ENCODE peak calls at places on chromosomes 11 and 22, in six cellular contexts. One of them, this sample, is unnamed.

GRCh38 chr11:75406338-75406777 is 7.0 kb downstream of the RPS3 start:
- DNase-seq in GM12865: no peak
- DNase-seq in AG09319: no peak
- DNase-seq in AG04450: no peak
- DNase-seq in H9: no peak
- DNase-seq in fibroblast of mammary gland: peak
- DNase-seq in this sample: no peak

GRCh38 chr11:121800704-121801516 is 315.1 kb downstream of the BLID start:
- DNase-seq in GM12865: no peak
- DNase-seq in AG09319: no peak
- DNase-seq in AG04450: no peak
- DNase-seq in H9: peak
- DNase-seq in fibroblast of mammary gland: no peak
- DNase-seq in this sample: no peak

GRCh38 chr11:65558785-65559509 is 788 bp upstream of the LTBP3 start:
- DNase-seq in GM12865: no peak
- DNase-seq in AG09319: no peak
- DNase-seq in AG04450: no peak
- DNase-seq in H9: no peak
- DNase-seq in fibroblast of mammary gland: no peak
- DNase-seq in this sample: peak

GRCh38 chr11:123460006-123460700 is 30.1 kb downstream of the GRAMD1B start:
- DNase-seq in GM12865: no peak
- DNase-seq in AG09319: no peak
- DNase-seq in AG04450: no peak
- DNase-seq in H9: no peak
- DNase-seq in fibroblast of mammary gland: no peak
- DNase-seq in this sample: no peak

GRCh38 chr11:57792060-57792541 is 30.5 kb downstream of the CTNND1 start:
- DNase-seq in GM12865: peak
- DNase-seq in AG09319: no peak
- DNase-seq in AG04450: no peak
- DNase-seq in H9: no peak
- DNase-seq in fibroblast of mammary gland: peak
- DNase-seq in this sample: peak

GRCh38 chr22:42296883-42297282 is 26.4 kb upstream of the TCF20 start:
- DNase-seq in GM12865: no peak
- DNase-seq in AG09319: no peak
- DNase-seq in AG04450: no peak
- DNase-seq in H9: no peak
- DNase-seq in fibroblast of mammary gland: no peak
- DNase-seq in this sample: no peak

GRCh38 chr11:34600339-34601084 is 20.4 kb upstream of the EHF start:
- DNase-seq in GM12865: no peak
- DNase-seq in AG09319: no peak
- DNase-seq in AG04450: no peak
- DNase-seq in H9: no peak
- DNase-seq in fibroblast of mammary gland: no peak
- DNase-seq in this sample: peak

GRCh38 chr11:60919320-60919719 is 4.9 kb upstream of the TMEM132A start:
- DNase-seq in GM12865: no peak
- DNase-seq in AG09319: no peak
- DNase-seq in AG04450: no peak
- DNase-seq in H9: no peak
- DNase-seq in fibroblast of mammary gland: no peak
- DNase-seq in this sample: no peak

GRCh38 chr11:61378713-61379313 is 13.6 kb upstream of the TMEM216 start:
- DNase-seq in GM12865: no peak
- DNase-seq in AG09319: peak
- DNase-seq in AG04450: peak
- DNase-seq in H9: no peak
- DNase-seq in fibroblast of mammary gland: peak
- DNase-seq in this sample: no peak

GRCh38 chr11:43138621-43139140 is 173.1 kb upstream of the API5 start:
- DNase-seq in GM12865: no peak
- DNase-seq in AG09319: no peak
- DNase-seq in AG04450: no peak
- DNase-seq in H9: no peak
- DNase-seq in fibroblast of mammary gland: no peak
- DNase-seq in this sample: no peak

GRCh38 chr11:97965849-97966646 is 1054.7 kb upstream of the CNTN5 start:
- DNase-seq in GM12865: no peak
- DNase-seq in AG09319: peak
- DNase-seq in AG04450: peak
- DNase-seq in H9: no peak
- DNase-seq in fibroblast of mammary gland: peak
- DNase-seq in this sample: no peak

GRCh38 chr11:119087747-119088241 is 3.1 kb downstream of the HMBS start:
- DNase-seq in GM12865: no peak
- DNase-seq in AG09319: no peak
- DNase-seq in AG04450: no peak
- DNase-seq in H9: no peak
- DNase-seq in fibroblast of mammary gland: no peak
- DNase-seq in this sample: no peak

GRCh38 chr11:69599502-69599901 is 41.5 kb upstream of the CCND1 start:
- DNase-seq in GM12865: no peak
- DNase-seq in AG09319: peak
- DNase-seq in AG04450: no peak
- DNase-seq in H9: no peak
- DNase-seq in fibroblast of mammary gland: peak
- DNase-seq in this sample: no peak

GRCh38 chr11:133029096-133029495 is 503.2 kb downstream of the OPCML start:
- DNase-seq in GM12865: no peak
- DNase-seq in AG09319: no peak
- DNase-seq in AG04450: no peak
- DNase-seq in H9: no peak
- DNase-seq in fibroblast of mammary gland: no peak
- DNase-seq in this sample: no peak

GRCh38 chr11:47105541-47105940 is 71.1 kb downstream of the ARFGAP2 start:
- DNase-seq in GM12865: no peak
- DNase-seq in AG09319: no peak
- DNase-seq in AG04450: no peak
- DNase-seq in H9: no peak
- DNase-seq in fibroblast of mammary gland: no peak
- DNase-seq in this sample: no peak

GRCh38 chr11:11262171-11262920 is 90.7 kb downstream of the CSNK2A3 start:
- DNase-seq in GM12865: no peak
- DNase-seq in AG09319: no peak
- DNase-seq in AG04450: no peak
- DNase-seq in H9: no peak
- DNase-seq in fibroblast of mammary gland: no peak
- DNase-seq in this sample: no peak

GRCh38 chr11:77200351-77200750 is 72.3 kb downstream of the MYO7A start:
- DNase-seq in GM12865: no peak
- DNase-seq in AG09319: no peak
- DNase-seq in AG04450: no peak
- DNase-seq in H9: no peak
- DNase-seq in fibroblast of mammary gland: no peak
- DNase-seq in this sample: peak

GRCh38 chr11:69486056-69486772 is 4.8 kb downstream of the LINC01488 start:
- DNase-seq in GM12865: no peak
- DNase-seq in AG09319: no peak
- DNase-seq in AG04450: no peak
- DNase-seq in H9: no peak
- DNase-seq in fibroblast of mammary gland: no peak
- DNase-seq in this sample: no peak

GRCh38 chr22:27512283-27512761 is 289.2 kb downstream of the MN1 start:
- DNase-seq in GM12865: no peak
- DNase-seq in AG09319: peak
- DNase-seq in AG04450: peak
- DNase-seq in H9: no peak
- DNase-seq in fibroblast of mammary gland: peak
- DNase-seq in this sample: peak

GRCh38 chr11:110091995-110092576 is 1.1 kb upstream of the ZC3H12C start:
- DNase-seq in GM12865: no peak
- DNase-seq in AG09319: no peak
- DNase-seq in AG04450: no peak
- DNase-seq in H9: no peak
- DNase-seq in fibroblast of mammary gland: peak
- DNase-seq in this sample: no peak

GRCh38 chr11:77199346-77199745 is 71.3 kb downstream of the MYO7A start:
- DNase-seq in GM12865: no peak
- DNase-seq in AG09319: no peak
- DNase-seq in AG04450: no peak
- DNase-seq in H9: no peak
- DNase-seq in fibroblast of mammary gland: no peak
- DNase-seq in this sample: peak

GRCh38 chr22:22021160-22021750 is 38.7 kb upstream of the TOP3B start:
- DNase-seq in GM12865: no peak
- DNase-seq in AG09319: no peak
- DNase-seq in AG04450: no peak
- DNase-seq in H9: no peak
- DNase-seq in fibroblast of mammary gland: no peak
- DNase-seq in this sample: no peak

GRCh38 chr11:118415739-118416068 is 14.3 kb downstream of the ATP5MG start:
- DNase-seq in GM12865: no peak
- DNase-seq in AG09319: peak
- DNase-seq in AG04450: peak
- DNase-seq in H9: peak
- DNase-seq in fibroblast of mammary gland: peak
- DNase-seq in this sample: peak

GRCh38 chr11:116194156-116194904 is 578.5 kb downstream of the BUD13 start:
- DNase-seq in GM12865: no peak
- DNase-seq in AG09319: no peak
- DNase-seq in AG04450: no peak
- DNase-seq in H9: peak
- DNase-seq in fibroblast of mammary gland: no peak
- DNase-seq in this sample: no peak

GRCh38 chr11:116190206-116190605 is 582.6 kb downstream of the BUD13 start:
- DNase-seq in GM12865: no peak
- DNase-seq in AG09319: no peak
- DNase-seq in AG04450: no peak
- DNase-seq in H9: no peak
- DNase-seq in fibroblast of mammary gland: no peak
- DNase-seq in this sample: no peak

GRCh38 chr11:116190861-116191260 is 581.9 kb downstream of the BUD13 start:
- DNase-seq in GM12865: no peak
- DNase-seq in AG09319: no peak
- DNase-seq in AG04450: no peak
- DNase-seq in H9: no peak
- DNase-seq in fibroblast of mammary gland: no peak
- DNase-seq in this sample: no peak

GRCh38 chr11:116192509-116193206 is 580.1 kb downstream of the BUD13 start:
- DNase-seq in GM12865: no peak
- DNase-seq in AG09319: no peak
- DNase-seq in AG04450: no peak
- DNase-seq in H9: no peak
- DNase-seq in fibroblast of mammary gland: no peak
- DNase-seq in this sample: no peak

GRCh38 chr11:116193321-116194114 is 579.3 kb downstream of the BUD13 start:
- DNase-seq in GM12865: no peak
- DNase-seq in AG09319: peak
- DNase-seq in AG04450: peak
- DNase-seq in H9: peak
- DNase-seq in fibroblast of mammary gland: peak
- DNase-seq in this sample: peak
- TF ChIP-seq CTCF in GM12865: no peak
- TF ChIP-seq CTCF in AG09319: no peak
- TF ChIP-seq CTCF in AG04450: peak
- TF ChIP-seq CTCF in H9: peak
- TF ChIP-seq CTCF in fibroblast of mammary gland: peak
- TF ChIP-seq CTCF in this sample: peak

DNA sequence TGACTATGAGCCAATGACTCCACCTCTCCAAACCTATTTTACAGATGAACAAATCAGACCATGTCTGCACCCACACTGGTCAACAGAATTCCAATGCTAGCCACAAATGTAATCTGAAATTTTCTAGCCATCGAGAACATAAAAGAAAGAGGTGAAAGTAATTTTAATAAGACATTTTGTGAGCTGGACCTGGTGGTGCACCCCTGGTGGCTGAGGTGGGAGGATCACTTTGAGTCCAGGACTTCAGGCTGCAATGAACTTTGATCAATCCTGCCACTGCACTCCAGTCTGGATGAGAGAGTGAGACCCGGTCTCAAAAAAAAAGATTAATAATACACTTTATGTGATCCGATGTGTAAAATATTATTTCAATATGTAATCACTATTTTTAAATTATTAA is 9.4 kb upstream of the RNF185 start:
- DNase-seq in GM12865: peak
- DNase-seq in AG09319: no peak
- DNase-seq in AG04450: no peak
- DNase-seq in H9: no peak
- DNase-seq in fibroblast of mammary gland: no peak
- DNase-seq in this sample: no peak
- TF ChIP-seq CTCF in GM12865: peak
- TF ChIP-seq CTCF in AG09319: peak
- TF ChIP-seq CTCF in AG04450: peak
- TF ChIP-seq CTCF in H9: peak
- TF ChIP-seq CTCF in fibroblast of mammary gland: peak
- TF ChIP-seq CTCF in this sample: no peak

DNA sequence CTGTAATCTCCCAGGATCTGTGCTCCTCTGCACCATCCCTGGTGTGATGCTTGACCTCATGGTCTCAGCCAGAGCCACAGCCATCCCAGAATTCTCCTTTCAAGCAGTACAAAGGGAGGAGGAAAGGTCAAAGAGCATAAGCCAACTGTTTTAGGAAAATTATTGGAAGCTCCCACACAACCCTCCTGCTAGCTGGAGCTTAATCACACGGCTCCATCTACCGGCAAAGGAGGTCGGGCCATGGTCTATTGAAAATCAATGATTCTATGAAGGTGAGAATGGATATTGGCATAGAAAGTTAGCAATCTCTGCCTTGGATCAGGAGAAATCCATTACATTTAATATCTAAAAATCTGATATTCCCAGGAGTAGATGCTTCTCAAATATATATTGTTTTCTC is 259.5 kb downstream of the NTM start:
- DNase-seq in GM12865: no peak
- DNase-seq in AG09319: no peak
- DNase-seq in AG04450: no peak
- DNase-seq in H9: no peak
- DNase-seq in fibroblast of mammary gland: no peak
- DNase-seq in this sample: no peak
- TF ChIP-seq CTCF in GM12865: no peak
- TF ChIP-seq CTCF in AG09319: peak
- TF ChIP-seq CTCF in AG04450: no peak
- TF ChIP-seq CTCF in H9: peak
- TF ChIP-seq CTCF in fibroblast of mammary gland: no peak
- TF ChIP-seq CTCF in this sample: no peak

DNA sequence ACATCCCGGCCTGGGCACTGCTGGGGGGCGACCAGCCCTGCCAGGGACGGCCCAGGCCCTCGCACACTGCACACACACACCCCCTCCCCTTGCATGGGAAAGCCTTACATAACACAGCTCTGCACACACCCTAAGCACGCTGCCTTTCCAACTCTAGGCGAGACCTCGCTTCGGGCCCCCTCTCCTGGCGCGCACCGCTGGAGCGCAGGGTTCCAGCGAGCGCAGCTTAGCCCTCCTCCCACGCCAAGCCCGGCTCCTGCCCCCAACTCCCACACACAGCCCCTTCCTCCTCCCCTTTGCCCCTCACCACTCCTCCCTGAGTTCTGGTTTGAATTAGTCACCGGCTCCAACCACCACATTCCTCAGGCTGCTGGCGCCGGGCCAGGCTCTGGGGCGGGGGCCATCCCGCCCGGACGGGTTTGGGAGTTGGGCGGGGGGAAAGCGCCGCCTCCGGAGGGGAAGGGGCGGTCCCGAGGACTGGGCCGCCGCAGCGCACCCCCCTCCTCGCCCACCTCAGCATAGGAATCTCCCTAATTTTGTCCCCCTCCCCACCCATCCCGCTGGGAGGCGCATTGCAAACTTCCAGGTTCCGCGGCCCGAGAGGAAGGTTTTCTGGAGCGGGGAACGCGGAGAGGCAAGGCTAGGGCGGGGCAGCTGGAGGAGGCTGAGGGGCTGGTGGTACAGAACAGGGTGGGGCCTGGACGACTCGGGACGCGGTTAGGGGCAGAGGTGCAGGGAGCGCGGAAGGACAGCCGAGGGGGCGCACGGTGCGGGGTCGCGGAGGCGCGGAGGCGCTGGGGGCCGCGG is 966 bp downstream of the AHNAK start:
- DNase-seq in GM12865: peak
- DNase-seq in AG09319: peak
- DNase-seq in AG04450: peak
- DNase-seq in H9: peak
- DNase-seq in fibroblast of mammary gland: peak
- DNase-seq in this sample: peak
- TF ChIP-seq CTCF in GM12865: no peak
- TF ChIP-seq CTCF in AG09319: no peak
- TF ChIP-seq CTCF in AG04450: peak
- TF ChIP-seq CTCF in H9: peak
- TF ChIP-seq CTCF in fibroblast of mammary gland: no peak
- TF ChIP-seq CTCF in this sample: no peak